ENCODE peak calls at places on chromosomes 7 and 10, in four cellular contexts. Y is HepG2, B is H1, N is GM12878. A is an unnamed sample.

GRCh38 chr10:62248465-62248864 is 20.2 kb downstream of the RTKN2 start:
- DNase-seq in Y (no peak), N (no peak), B (no peak), A (no peak)

GRCh38 chr7:29375641-29376562 is 181.3 kb downstream of the CHN2 start:
- DNase-seq in B (no peak), N (no peak), Y (peak; percentile 71), A (peak; percentile 15)

GRCh38 chr7:155811895-155812761 is at the start of gene SHH:
- DNase-seq in N (no peak), Y (no peak), B (no peak), A (no peak)

GRCh38 chr10:3529691-3530090 is 255.3 kb downstream of the KLF6 start:
- DNase-seq in Y (no peak), B (no peak), N (no peak), A (no peak)

GRCh38 chr7:106430103-106430502 is 145.3 kb upstream of the NAMPT start:
- DNase-seq in N (no peak), Y (no peak), B (no peak), A (no peak)

GRCh38 chr10:113099431-113100298 is 149.6 kb downstream of the TCF7L2 start:
- DNase-seq in B (no peak), Y (no peak), N (no peak), A (no peak)

GRCh38 chr7:80018941-80019808 is 115.5 kb upstream of the GNAI1 start:
- DNase-seq in N (no peak), Y (peak; percentile 43), B (peak; percentile 27), A (peak; percentile 58)

GRCh38 chr10:12872577-12872976 is 128.9 kb downstream of the CCDC3 start:
- DNase-seq in B (no peak), Y (no peak), N (no peak), A (no peak)

GRCh38 chr10:50552308-50552707 is 71.4 kb downstream of the SGMS1 start:
- DNase-seq in N (no peak), B (no peak), Y (no peak), A (no peak)

GRCh38 chr7:16169537-16169936 is 251.8 kb downstream of the CRPPA start:
- DNase-seq in Y (no peak), B (no peak), N (no peak), A (no peak)

GRCh38 chr10:88198023-88198422 is 334.6 kb downstream of the PTEN start:
- DNase-seq in Y (no peak), B (no peak), N (no peak), A (no peak)

GRCh38 chr7:50303082-50303893 is 1.2 kb upstream of the IKZF1 start:
- DNase-seq in Y (no peak), N (no peak), B (no peak), A (no peak)

GRCh38 chr10:131274883-131275282 is 36.6 kb downstream of the TCERG1L start:
- DNase-seq in N (no peak), Y (no peak), B (no peak), A (no peak)

GRCh38 chr7:117951711-117952280 is 78.6 kb upstream of the CTTNBP2 start:
- DNase-seq in B (no peak), Y (no peak), N (no peak), A (no peak)

GRCh38 chr10:92799591-92799990 is 48.7 kb upstream of the EXOC6 start:
- DNase-seq in Y (no peak), N (no peak), B (no peak), A (no peak)

GRCh38 chr10:95478935-95479334 is 82.2 kb downstream of the SORBS1 start:
- DNase-seq in N (no peak), Y (no peak), B (no peak), A (no peak)
- TF ChIP-seq SUZ12 in N (no peak), Y (no peak), B (no peak), A (no peak)

GRCh38 chr10:44845672-44846071 is 65.5 kb upstream of the TMEM72 start:
- DNase-seq in N (no peak), B (no peak), Y (no peak), A (no peak)
- H3K9ac ChIP-seq in N (no peak overlapping the region), B (no peak overlapping the region), Y (no peak overlapping the region), A (no peak overlapping the region)

GRCh38 chr10:60801538-60801937 is 23.3 kb downstream of the CDK1 start:
- DNase-seq in N (no peak), Y (peak; percentile 44), B (no peak), A (no peak)
- TF ChIP-seq SUZ12 in N (no peak), Y (no peak), B (no peak), A (no peak)

DNA sequence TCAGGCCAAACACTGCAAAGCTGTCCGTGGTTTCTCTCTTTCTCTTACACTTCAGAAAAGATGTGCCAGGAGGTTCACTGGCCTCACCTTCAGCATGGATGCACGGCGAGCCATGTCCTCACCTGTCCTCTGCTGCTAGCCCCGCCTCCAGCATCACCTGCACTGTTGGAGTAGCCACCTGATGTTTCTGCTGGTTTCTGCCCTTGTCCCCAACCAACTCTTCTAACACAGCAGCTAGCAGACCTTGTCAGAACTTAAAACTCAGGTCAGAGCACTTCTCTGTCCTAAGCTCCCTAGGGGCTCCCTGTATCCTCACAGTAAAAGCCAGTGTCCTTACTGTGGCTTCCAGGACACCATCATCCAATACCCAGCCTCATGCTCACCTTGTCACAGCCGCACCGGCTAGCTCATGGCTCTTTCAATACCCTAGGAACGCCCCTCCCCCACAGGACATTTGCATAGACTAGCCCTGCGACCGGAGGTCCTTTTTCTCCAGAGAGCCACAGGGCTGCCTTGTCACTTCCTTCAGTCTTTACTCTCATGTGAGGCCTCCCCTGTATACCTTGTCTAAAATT is 15.2 kb downstream of the PALD1 start:
- DNase-seq in Y (no peak), N (peak; percentile 71), B (no peak), A (peak; percentile 55)
- H3K9ac ChIP-seq in Y (no peak overlapping the region), N (peak overlapping the region; percentile 58), B (no peak overlapping the region), A (no peak overlapping the region)

DNA sequence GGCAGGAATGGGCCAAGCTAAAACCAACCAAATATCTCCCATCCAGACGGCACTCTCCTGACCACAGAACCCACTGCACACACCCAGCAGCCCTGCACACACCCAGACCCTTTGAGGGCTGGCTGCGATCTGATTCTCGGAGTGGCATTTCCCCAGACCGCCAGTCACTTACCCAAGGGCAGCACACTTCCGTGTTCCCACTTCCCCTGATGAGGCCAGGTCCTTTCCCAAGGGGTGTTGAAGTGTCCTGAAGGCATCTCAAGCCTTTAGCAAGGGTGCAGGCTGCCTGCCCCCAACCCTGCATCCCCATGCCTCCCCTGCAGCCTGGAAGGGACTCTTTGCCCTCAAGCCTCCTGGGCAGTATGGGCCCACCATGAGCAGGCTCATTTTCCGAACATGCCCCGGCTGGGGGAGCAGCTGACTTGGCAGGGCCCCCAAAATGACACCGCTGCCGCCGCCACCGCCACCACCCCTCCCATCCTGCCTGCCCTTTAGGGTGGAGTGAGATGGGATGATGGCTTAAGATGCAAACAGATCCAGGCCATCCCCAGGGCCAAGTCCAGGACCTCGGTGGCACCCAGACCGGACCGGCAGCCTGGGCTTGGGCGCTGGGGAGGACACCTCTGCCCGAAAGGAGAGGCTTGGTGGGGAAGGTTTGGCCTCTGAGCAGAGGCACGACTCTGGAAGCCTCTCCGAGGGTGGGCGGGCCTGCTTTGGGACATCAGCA is 159.8 kb downstream of the NRF1 start:
- DNase-seq in Y (no peak), B (no peak), N (no peak), A (no peak)
- TF ChIP-seq SUZ12 in Y (no peak), B (no peak), N (no peak), A (no peak)

GRCh38 chr7:23477170-23477525 is 6.9 kb upstream of the IGF2BP3 start:
- DNase-seq in Y (no peak), B (no peak), N (no peak), A (no peak)
- H3K9ac ChIP-seq in Y (no peak overlapping the region), B (no peak overlapping the region), N (no peak overlapping the region), A (no peak overlapping the region)

GRCh38 chr10:49054753-49055152 is 60.6 kb downstream of the VSTM4 start:
- DNase-seq in N (no peak), B (no peak), Y (no peak), A (no peak)
- TF ChIP-seq SUZ12 in N (no peak), B (no peak), Y (no peak), A (no peak)

DNA sequence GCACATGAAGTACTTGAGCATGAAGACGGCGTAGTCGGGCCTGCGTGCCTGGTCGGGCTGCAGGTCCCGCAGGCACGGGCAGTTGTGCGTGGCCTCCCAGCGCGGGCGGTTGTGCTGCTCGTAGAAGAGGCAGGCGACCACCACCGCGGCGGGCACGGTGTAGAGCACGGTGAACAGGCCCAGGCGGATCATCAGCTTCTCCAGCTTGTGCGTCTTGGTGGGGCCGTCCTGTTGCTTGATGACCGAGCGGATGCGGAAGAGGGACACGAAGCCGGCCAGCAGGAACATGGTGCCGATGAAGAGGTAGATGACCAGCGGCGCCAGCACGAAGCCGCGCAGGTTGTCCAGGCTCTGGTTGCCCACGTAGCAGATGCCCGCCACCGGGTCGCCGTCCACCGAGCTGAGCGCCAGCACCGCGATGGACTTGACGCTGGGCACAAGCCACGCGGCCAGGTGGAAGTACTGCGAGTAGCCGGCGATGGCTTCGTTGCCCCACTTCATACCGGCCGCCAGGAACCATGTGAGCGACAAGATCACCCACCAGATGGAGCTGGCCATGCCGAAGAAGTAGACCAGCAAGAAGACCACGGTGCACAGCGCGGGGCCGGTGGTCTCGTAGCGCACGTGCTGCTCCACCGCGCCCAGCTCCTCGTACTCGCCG is 2.3 kb downstream of the FZD8 start:
- DNase-seq in Y (no peak), N (no peak), B (no peak), A (no peak)
- H3K9ac ChIP-seq in Y (no peak overlapping the region), N (no peak overlapping the region), B (no peak overlapping the region), A (no peak overlapping the region)

GRCh38 chr7:13105209-13105608 is 417.8 kb downstream of the ARL4A start:
- DNase-seq in N (no peak), B (no peak), Y (no peak), A (no peak)

GRCh38 chr7:13098161-13098560 is 410.7 kb downstream of the ARL4A start:
- DNase-seq in B (no peak), N (no peak), Y (no peak), A (no peak)

GRCh38 chr7:13097508-13097907 is 410.1 kb downstream of the ARL4A start:
- DNase-seq in N (no peak), B (no peak), Y (no peak), A (no peak)

GRCh38 chr7:13104128-13104527 is 416.7 kb downstream of the ARL4A start:
- DNase-seq in Y (peak; percentile 14), B (no peak), N (no peak), A (no peak)

GRCh38 chr7:13099197-13099795 is 411.9 kb downstream of the ARL4A start:
- DNase-seq in N (no peak), B (no peak), Y (peak; percentile 53), A (no peak)
- TF ChIP-seq SUZ12 in N (no peak), B (no peak), Y (no peak), A (no peak)

GRCh38 chr7:130874071-130874915 is 140.3 kb upstream of the KLF14 start:
- DNase-seq in B (no peak), Y (no peak), N (no peak), A (no peak)
- H3K9ac ChIP-seq in B (no peak overlapping the region), Y (no peak overlapping the region), N (no peak overlapping the region), A (no peak overlapping the region)

A was measured in NT2/D1.